ENCODE peak calls at places on chromosomes 12 and 14, in six cellular contexts. One of them, this sample, is unnamed. For H3K36me3, the result is how much of the 10 kb centered on the place peaks cover.

GRCh38 chr12:114430306-114430705 is 24.4 kb upstream of the TBX5 start:
- DNase-seq in fibroblast of lung: peak
- DNase-seq in OCI-LY7: no peak
- DNase-seq in mesenchymal stem cell: no peak
- DNase-seq in IMR-90: peak
- DNase-seq in mammary epithelial cell: no peak
- DNase-seq in this sample: peak

GRCh38 chr14:55605793-55606192 is 25.8 kb downstream of the KTN1 start:
- DNase-seq in mesenchymal stem cell: no peak
- DNase-seq in mammary epithelial cell: no peak
- DNase-seq in IMR-90: no peak
- DNase-seq in fibroblast of lung: no peak
- DNase-seq in OCI-LY7: no peak
- DNase-seq in this sample: no peak

GRCh38 chr14:61152851-61153364 is 128.2 kb downstream of the TMEM30B start:
- DNase-seq in IMR-90: peak
- DNase-seq in fibroblast of lung: peak
- DNase-seq in mesenchymal stem cell: no peak
- DNase-seq in mammary epithelial cell: peak
- DNase-seq in OCI-LY7: no peak
- DNase-seq in this sample: no peak

GRCh38 chr12:53427905-53428594 is 4.4 kb downstream of the AMHR2 start:
- DNase-seq in mammary epithelial cell: peak
- DNase-seq in OCI-LY7: no peak
- DNase-seq in IMR-90: peak
- DNase-seq in mesenchymal stem cell: peak
- DNase-seq in fibroblast of lung: peak
- DNase-seq in this sample: peak

GRCh38 chr12:50246873-50247612 is 36.3 kb downstream of the LIMA1 start:
- DNase-seq in mesenchymal stem cell: peak
- DNase-seq in OCI-LY7: no peak
- DNase-seq in mammary epithelial cell: peak
- DNase-seq in fibroblast of lung: peak
- DNase-seq in IMR-90: peak
- DNase-seq in this sample: peak

GRCh38 chr12:121314441-121314840 is 17.9 kb upstream of the CAMKK2 start:
- DNase-seq in fibroblast of lung: no peak
- DNase-seq in OCI-LY7: no peak
- DNase-seq in IMR-90: no peak
- DNase-seq in mesenchymal stem cell: no peak
- DNase-seq in mammary epithelial cell: no peak
- DNase-seq in this sample: no peak

GRCh38 chr14:94368956-94369355 is 19.4 kb downstream of the SERPINA1 start:
- DNase-seq in mesenchymal stem cell: no peak
- DNase-seq in mammary epithelial cell: no peak
- DNase-seq in OCI-LY7: no peak
- DNase-seq in IMR-90: no peak
- DNase-seq in fibroblast of lung: no peak
- DNase-seq in this sample: no peak

GRCh38 chr14:32250681-32251080 is 47.6 kb upstream of the RNU6-8 start:
- DNase-seq in fibroblast of lung: no peak
- DNase-seq in IMR-90: no peak
- DNase-seq in mammary epithelial cell: no peak
- DNase-seq in mesenchymal stem cell: no peak
- DNase-seq in OCI-LY7: no peak
- DNase-seq in this sample: no peak

GRCh38 chr14:102554835-102555819 is 37.3 kb upstream of the RCOR1 start:
- DNase-seq in fibroblast of lung: peak
- DNase-seq in mammary epithelial cell: no peak
- DNase-seq in mesenchymal stem cell: peak
- DNase-seq in OCI-LY7: no peak
- DNase-seq in IMR-90: no peak
- DNase-seq in this sample: peak

GRCh38 chr14:58882577-58883018 is 244.8 kb downstream of the DACT1 start:
- DNase-seq in OCI-LY7: no peak
- DNase-seq in fibroblast of lung: peak
- DNase-seq in mesenchymal stem cell: peak
- DNase-seq in mammary epithelial cell: no peak
- DNase-seq in IMR-90: peak
- DNase-seq in this sample: no peak

GRCh38 chr12:26691234-26691970 is 141.6 kb downstream of the ITPR2 start:
- DNase-seq in mesenchymal stem cell: peak
- DNase-seq in IMR-90: peak
- DNase-seq in OCI-LY7: no peak
- DNase-seq in mammary epithelial cell: peak
- DNase-seq in fibroblast of lung: peak
- DNase-seq in this sample: peak

GRCh38 chr12:95336387-95337067 is 118.9 kb downstream of the VEZT start:
- DNase-seq in mammary epithelial cell: peak
- DNase-seq in mesenchymal stem cell: peak
- DNase-seq in IMR-90: peak
- DNase-seq in fibroblast of lung: peak
- DNase-seq in OCI-LY7: peak
- DNase-seq in this sample: peak

GRCh38 chr12:108731105-108731865 is at the start of gene CORO1C:
- DNase-seq in mammary epithelial cell: peak
- DNase-seq in mesenchymal stem cell: peak
- DNase-seq in OCI-LY7: peak
- DNase-seq in fibroblast of lung: peak
- DNase-seq in IMR-90: peak
- DNase-seq in this sample: peak

GRCh38 chr14:66444271-66444987 is 41.7 kb upstream of the CCDC196 start:
- DNase-seq in fibroblast of lung: peak
- DNase-seq in mesenchymal stem cell: no peak
- DNase-seq in IMR-90: peak
- DNase-seq in mammary epithelial cell: no peak
- DNase-seq in OCI-LY7: no peak
- DNase-seq in this sample: no peak

GRCh38 chr14:95519699-95520098 is 3.2 kb upstream of the SYNE3 start:
- DNase-seq in OCI-LY7: peak
- DNase-seq in mammary epithelial cell: peak
- DNase-seq in IMR-90: peak
- DNase-seq in mesenchymal stem cell: peak
- DNase-seq in fibroblast of lung: peak
- DNase-seq in this sample: peak

GRCh38 chr14:105204206-105204930 is 23.3 kb upstream of the NUDT14 start:
- DNase-seq in fibroblast of lung: peak
- DNase-seq in IMR-90: no peak
- DNase-seq in mesenchymal stem cell: no peak
- DNase-seq in OCI-LY7: no peak
- DNase-seq in mammary epithelial cell: peak
- DNase-seq in this sample: peak

GRCh38 chr12:120140603-120141002 is 24.1 kb upstream of the RAB35 start:
- DNase-seq in IMR-90: peak
- DNase-seq in fibroblast of lung: no peak
- DNase-seq in OCI-LY7: no peak
- DNase-seq in mesenchymal stem cell: no peak
- DNase-seq in mammary epithelial cell: no peak
- DNase-seq in this sample: peak
- H3K36me3 ChIP-seq in IMR-90: half or more
- H3K36me3 ChIP-seq in fibroblast of lung: under half
- H3K36me3 ChIP-seq in OCI-LY7: half or more
- H3K36me3 ChIP-seq in mesenchymal stem cell: half or more
- H3K36me3 ChIP-seq in mammary epithelial cell: half or more
- H3K36me3 ChIP-seq in this sample: half or more

DNA sequence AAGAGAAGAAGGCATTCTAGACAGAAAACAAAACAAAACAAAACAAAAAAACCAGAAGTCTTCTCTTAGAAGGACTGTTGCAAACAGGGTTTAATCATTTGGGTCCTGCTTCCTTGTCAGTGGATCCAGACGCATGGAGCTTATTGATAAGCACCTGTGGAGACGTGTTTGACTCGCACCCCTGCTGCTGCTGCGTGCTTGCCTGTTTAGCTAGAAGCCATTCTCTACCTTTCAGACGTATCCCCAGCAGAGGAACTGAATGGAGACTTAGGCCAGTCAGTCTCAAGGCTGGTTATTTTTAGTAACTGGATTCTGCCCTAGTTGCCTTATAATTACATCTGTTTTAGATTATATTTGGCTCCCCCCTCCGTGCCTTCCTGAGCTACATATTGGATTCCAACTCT is 186.1 kb upstream of the EEA1 start:
- DNase-seq in OCI-LY7: no peak
- DNase-seq in mammary epithelial cell: no peak
- DNase-seq in mesenchymal stem cell: no peak
- DNase-seq in IMR-90: no peak
- DNase-seq in fibroblast of lung: peak
- DNase-seq in this sample: no peak
- H2AFZ ChIP-seq in OCI-LY7: no peak
- H2AFZ ChIP-seq in mammary epithelial cell: no peak
- H2AFZ ChIP-seq in mesenchymal stem cell: no peak
- H2AFZ ChIP-seq in IMR-90: peak
- H2AFZ ChIP-seq in fibroblast of lung: peak
- H2AFZ ChIP-seq in this sample: peak

GRCh38 chr12:55696796-55697462 is 10.8 kb downstream of the ITGA7 start:
- DNase-seq in IMR-90: no peak
- DNase-seq in fibroblast of lung: no peak
- DNase-seq in mammary epithelial cell: no peak
- DNase-seq in mesenchymal stem cell: no peak
- DNase-seq in OCI-LY7: no peak
- DNase-seq in this sample: peak
- H3K36me3 ChIP-seq in IMR-90: under half
- H3K36me3 ChIP-seq in fibroblast of lung: under half
- H3K36me3 ChIP-seq in mammary epithelial cell: under half
- H3K36me3 ChIP-seq in mesenchymal stem cell: under half
- H3K36me3 ChIP-seq in OCI-LY7: under half
- H3K36me3 ChIP-seq in this sample: half or more

DNA sequence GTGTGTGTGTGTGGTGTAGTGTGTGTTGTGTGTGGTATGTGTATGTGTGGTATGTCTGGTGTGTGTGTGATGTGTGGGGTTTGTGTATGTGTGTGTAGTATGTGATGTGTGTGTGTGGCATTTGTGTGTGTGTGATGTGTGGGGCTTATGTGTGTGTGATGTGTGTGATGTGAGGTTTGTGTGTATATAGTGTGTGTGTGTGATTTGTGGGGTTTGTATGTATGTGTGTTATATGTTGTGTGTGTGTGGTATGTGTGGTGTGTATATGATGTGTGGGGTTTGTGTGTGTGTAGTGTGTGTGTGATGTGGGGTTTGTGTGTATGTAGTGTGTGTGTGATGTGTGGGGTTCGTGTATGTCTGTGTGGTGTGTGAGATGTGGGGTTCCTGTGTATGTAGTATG is 9.4 kb downstream of the GALNT16 start:
- DNase-seq in fibroblast of lung: no peak
- DNase-seq in IMR-90: no peak
- DNase-seq in mammary epithelial cell: no peak
- DNase-seq in OCI-LY7: no peak
- DNase-seq in mesenchymal stem cell: no peak
- DNase-seq in this sample: no peak
- H2AFZ ChIP-seq in fibroblast of lung: no peak
- H2AFZ ChIP-seq in IMR-90: peak
- H2AFZ ChIP-seq in mammary epithelial cell: peak
- H2AFZ ChIP-seq in OCI-LY7: no peak
- H2AFZ ChIP-seq in mesenchymal stem cell: no peak
- H2AFZ ChIP-seq in this sample: no peak

DNA sequence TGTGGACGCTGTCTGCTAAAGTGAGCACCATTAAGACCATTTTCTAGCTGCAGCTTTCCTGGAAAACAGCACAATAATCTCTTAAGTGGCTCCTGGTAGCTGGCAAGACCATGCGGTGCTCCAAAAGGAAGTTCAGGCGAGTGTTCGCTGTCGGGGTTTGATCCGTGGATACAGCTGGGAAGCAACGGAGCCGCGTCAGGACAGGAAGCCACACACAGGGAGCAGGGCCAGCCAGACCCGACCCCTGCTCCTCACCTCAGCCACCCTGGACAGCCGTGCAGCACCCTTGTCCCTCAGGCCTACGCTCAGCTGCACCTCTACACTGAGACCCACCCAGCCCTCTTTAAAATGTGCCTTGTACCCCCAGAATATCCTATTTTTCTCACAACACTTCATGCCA is 19.4 kb downstream of the ZFYVE21 start:
- DNase-seq in mesenchymal stem cell: no peak
- DNase-seq in mammary epithelial cell: no peak
- DNase-seq in fibroblast of lung: no peak
- DNase-seq in IMR-90: no peak
- DNase-seq in OCI-LY7: no peak
- DNase-seq in this sample: no peak
- H3K36me3 ChIP-seq in mesenchymal stem cell: half or more
- H3K36me3 ChIP-seq in mammary epithelial cell: under half
- H3K36me3 ChIP-seq in fibroblast of lung: under half
- H3K36me3 ChIP-seq in IMR-90: under half
- H3K36me3 ChIP-seq in OCI-LY7: under half
- H3K36me3 ChIP-seq in this sample: under half

This sample was measured in osteoblast.